ENCODE peak calls at places on chromosomes 3 and 15, in seven cellular contexts. N, C, A, R, I, F and Z are unnamed samples.

GRCh38 chr3:69866988-69867720 is 127.9 kb downstream of the MITF start:
- DNase-seq in N (no peak), A (no peak), I (no peak), R (no peak), C (no peak), F (no peak), Z (no peak)

GRCh38 chr3:123935830-123936229 is 25.2 kb downstream of the CCDC14 start:
- DNase-seq in N (no peak), A (no peak), I (no peak), R (no peak), F (no peak), C (no peak), Z (no peak)

GRCh38 chr3:169952045-169952444 is 14.6 kb upstream of the SEC62 start:
- DNase-seq in A (no peak), I (no peak), F (no peak), N (no peak), C (no peak), R (no peak), Z (no peak)

GRCh38 chr3:150603888-150604319 is 783 bp downstream of the SELENOT start:
- DNase-seq in N (no peak), A (no peak), C (no peak), F (peak), I (no peak), R (no peak), Z (no peak)

GRCh38 chr15:81170504-81170903 is 26.2 kb upstream of the IL16 start:
- DNase-seq in C (no peak), A (no peak), N (no peak), R (no peak), I (peak), F (no peak), Z (no peak)

GRCh38 chr3:108877906-108878305 is 55.3 kb downstream of the TRAT1 start:
- DNase-seq in F (no peak), N (no peak), C (no peak), R (no peak), I (no peak), A (no peak), Z (no peak)

GRCh38 chr15:90845201-90845949 is 23.0 kb upstream of the FURIN start:
- DNase-seq in F (no peak), C (no peak), I (peak), R (no peak), A (peak), N (no peak), Z (peak)

GRCh38 chr15:45378149-45378912 is at the start of gene GATM:
- DNase-seq in R (peak), C (peak), F (peak), A (no peak), N (no peak), I (peak), Z (peak)

GRCh38 chr3:116342499-116342898 is 102.8 kb downstream of the LSAMP start:
- DNase-seq in C (no peak), A (no peak), I (no peak), R (no peak), F (no peak), N (no peak), Z (no peak)

GRCh38 chr15:58329781-58330467 is 101.9 kb upstream of the LIPC start:
- DNase-seq in C (no peak), R (no peak), F (peak), I (no peak), N (no peak), A (no peak), Z (no peak)

GRCh38 chr3:39288300-39288808 is 8.5 kb upstream of the CX3CR1 start:
- DNase-seq in F (peak), R (peak), A (peak), N (peak), I (peak), C (peak), Z (peak)

GRCh38 chr15:95440712-95441111 is 889.8 kb upstream of the NR2F2 start:
- DNase-seq in A (no peak), F (no peak), I (no peak), N (no peak), R (no peak), C (no peak), Z (no peak)

GRCh38 chr3:172272699-172273098 is 175.6 kb downstream of the GHSR start:
- DNase-seq in N (no peak), A (no peak), R (no peak), C (no peak), F (no peak), I (no peak), Z (peak)

GRCh38 chr15:92818658-92819311 is 81.3 kb upstream of the CHD2 start:
- DNase-seq in R (no peak), C (no peak), N (no peak), F (no peak), A (no peak), I (peak), Z (no peak)

GRCh38 chr3:93961026-93961425 is 12.7 kb downstream of the PROS1 start:
- DNase-seq in I (no peak), R (no peak), C (no peak), N (no peak), A (no peak), F (no peak), Z (no peak)

GRCh38 chr3:160038862-160039562 is 50.4 kb downstream of the IL12A start:
- DNase-seq in R (no peak), C (peak), I (peak), N (no peak), F (no peak), A (no peak), Z (peak)

GRCh38 chr15:83380682-83381081 is 66.5 kb upstream of the SH3GL3 start:
- DNase-seq in F (peak), A (peak), N (peak), R (no peak), I (no peak), C (no peak), Z (peak)

GRCh38 chr3:58163234-58163633 is 47.5 kb downstream of the DNASE1L3 start:
- DNase-seq in C (no peak), F (no peak), R (no peak), N (no peak), A (no peak), I (no peak), Z (peak)

GRCh38 chr15:92869977-92870644 is 30.0 kb upstream of the CHD2 start:
- DNase-seq in C (peak), R (no peak), I (no peak), N (no peak), F (peak), A (no peak), Z (no peak)

GRCh38 chr3:79368403-79368802 is 399.4 kb downstream of the ROBO1 start:
- DNase-seq in N (no peak), F (no peak), I (peak), R (no peak), A (no peak), C (no peak), Z (no peak)

GRCh38 chr15:96802870-96803269 is 472.4 kb downstream of the NR2F2 start:
- DNase-seq in C (no peak), R (no peak), I (no peak), N (no peak), A (no peak), F (no peak), Z (no peak)

GRCh38 chr3:13654330-13655073 is 105.6 kb downstream of the FBLN2 start:
- DNase-seq in I (no peak), N (peak), F (no peak), R (no peak), C (no peak), A (no peak), Z (no peak)

GRCh38 chr3:81761904-81762565 is 590 bp upstream of the GBE1 start:
- DNase-seq in N (no peak), C (no peak), F (no peak), A (no peak), R (no peak), I (no peak), Z (peak)

GRCh38 chr3:39126532-39127071 is 19.1 kb downstream of the TTC21A start:
- DNase-seq in F (peak), I (no peak), A (no peak), R (no peak), N (peak), C (peak), Z (peak)

GRCh38 chr3:118968111-118968510 is 66.5 kb downstream of the IGSF11 start:
- DNase-seq in N (no peak), C (no peak), F (no peak), R (no peak), A (no peak), I (no peak), Z (no peak)

GRCh38 chr15:68633181-68634121 is 54.7 kb downstream of the CORO2B start:
- DNase-seq in I (no peak), F (no peak), C (no peak), N (no peak), R (no peak), A (no peak), Z (no peak)

GRCh38 chr3:27591321-27591711 is 107.1 kb upstream of the SLC4A7 start:
- DNase-seq in A (no peak), C (no peak), N (no peak), R (no peak), I (no peak), F (no peak), Z (no peak)

GRCh38 chr3:17431004-17431403 is 311.4 kb downstream of the TBC1D5 start:
- DNase-seq in C (no peak), N (no peak), R (no peak), A (peak), I (peak), F (no peak), Z (peak)

GRCh38 chr15:76566276-76566675 is 229.7 kb downstream of the ISL2 start:
- DNase-seq in F (no peak), C (no peak), A (no peak), R (no peak), I (peak), N (no peak), Z (no peak)

GRCh38 chr3:37861540-37862051 is at the start of gene CTDSPL:
- DNase-seq in F (no peak), A (no peak), I (peak), R (no peak), N (peak), C (peak), Z (peak)

GRCh38 chr3:135125171-135125801 is 330.2 kb downstream of the EPHB1 start:
- DNase-seq in N (peak), A (no peak), F (no peak), C (no peak), R (no peak), I (no peak), Z (peak)

GRCh38 chr3:40524222-40524570 is 564 bp upstream of the ZNF621 start:
- DNase-seq in I (no peak), C (no peak), N (no peak), R (no peak), F (no peak), A (no peak), Z (no peak)

GRCh38 chr3:42037318-42037945 is 53.7 kb upstream of the TRAK1 start:
- DNase-seq in R (no peak), N (no peak), F (peak), I (no peak), C (no peak), A (no peak), Z (no peak)

GRCh38 chr3:8538904-8539303 is 37.3 kb downstream of the LMCD1 start:
- DNase-seq in C (no peak), N (no peak), F (no peak), I (no peak), A (no peak), R (no peak), Z (no peak)

GRCh38 chr15:38576261-38576660 is 11.6 kb upstream of the RASGRP1 start:
- DNase-seq in I (no peak), F (no peak), C (no peak), R (no peak), A (no peak), N (no peak), Z (no peak)